ENCODE peak calls at places on chromosomes 5 and 9, in seven cellular contexts. J is fibroblast of lung, G is MM.1S, O is PC-3, H is neural progenitor cell, E is astrocyte, U is mammary epithelial cell. V is an unnamed sample.

GRCh38 chr5:140108093-140109049 is 5.5 kb upstream of the PURA start:
- DNase-seq in J (no peak), G (peak; percentile 29), O (peak; percentile 32), H (peak; percentile 61), E (no peak), U (no peak), V (peak; percentile 50)

GRCh38 chr5:53674114-53674513 is 113.7 kb downstream of the NDUFS4 start:
- DNase-seq in J (no peak), G (no peak), O (no peak), H (no peak), E (no peak), U (no peak), V (no peak)

GRCh38 chr5:172931001-172931536 is 28.2 kb upstream of the RPL26L1 start:
- DNase-seq in J (peak; percentile 98), G (no peak), O (peak; percentile 90), H (no peak), E (peak; percentile 98), U (peak; percentile 54), V (peak; percentile 97)

GRCh38 chr5:74542477-74542876 is 98.1 kb downstream of the ENC1 start:
- DNase-seq in J (peak; percentile 82), G (no peak), O (peak; percentile 75), H (no peak), E (peak; percentile 72), U (peak; percentile 81), V (peak; percentile 76)

GRCh38 chr5:111731638-111732037 is 25.4 kb downstream of the NREP start:
- DNase-seq in J (no peak), G (no peak), O (no peak), H (no peak), E (no peak), U (no peak), V (no peak)

GRCh38 chr5:59863777-59864176 is 29.7 kb downstream of the PDE4D start:
- DNase-seq in J (peak; percentile 24), G (no peak), O (no peak), H (no peak), E (no peak), U (no peak), V (peak; percentile 46)

GRCh38 chr9:105647595-105648349 is 14.5 kb upstream of the TAL2 start:
- DNase-seq in J (peak; percentile 26), G (no peak), O (no peak), H (peak; percentile 34), E (peak; percentile 12), U (no peak), V (no peak)

GRCh38 chr5:36151434-36152323 is at the start of the genes LMBRD2 and SKP2:
- DNase-seq in J (peak; percentile 98), G (peak; percentile 98), O (peak; percentile 99), H (peak; percentile 99), E (peak; percentile 96), U (peak; percentile 97), V (peak; percentile 100)

GRCh38 chr5:79771387-79771786 is 81.8 kb downstream of the CMYA5 start:
- DNase-seq in J (peak; percentile 89), G (no peak), O (no peak), H (no peak), E (peak; percentile 86), U (no peak), V (peak; percentile 83)

GRCh38 chr9:37010976-37011375 is 23.1 kb downstream of the PAX5 start:
- DNase-seq in J (no peak), G (no peak), O (no peak), H (no peak), E (no peak), U (no peak), V (no peak)

GRCh38 chr9:134131471-134132207 is 4.2 kb upstream of the WDR5 start:
- DNase-seq in J (no peak), G (no peak), O (no peak), H (no peak), E (no peak), U (no peak), V (no peak)

GRCh38 chr9:136151214-136151804 is 32.6 kb upstream of the TMEM250 start:
- DNase-seq in J (no peak), G (no peak), O (no peak), H (peak; percentile 54), E (no peak), U (no peak), V (no peak)

GRCh38 chr5:90547072-90547536 is 11.5 kb upstream of the ADGRV1 start:
- DNase-seq in J (no peak), G (no peak), O (peak; percentile 61), H (no peak), E (no peak), U (no peak), V (no peak)

GRCh38 chr9:91714020-91714721 is 235.9 kb downstream of the ROR2 start:
- DNase-seq in J (peak; percentile 42), G (peak; percentile 44), O (peak; percentile 44), H (peak; percentile 75), E (peak; percentile 19), U (peak; percentile 21), V (peak; percentile 73)

GRCh38 chr5:79008362-79008761 is 23.3 kb upstream of the ARSB start:
- DNase-seq in J (no peak), G (no peak), O (no peak), H (no peak), E (no peak), U (no peak), V (no peak)

GRCh38 chr5:56277573-56277972 is 44.4 kb upstream of the ANKRD55 start:
- DNase-seq in J (no peak), G (no peak), O (no peak), H (no peak), E (no peak), U (no peak), V (no peak)

GRCh38 chr5:56279291-56279690 is 46.2 kb upstream of the ANKRD55 start:
- DNase-seq in J (no peak), G (no peak), O (no peak), H (no peak), E (no peak), U (no peak), V (no peak)

GRCh38 chr5:56281489-56282163 is 48.5 kb upstream of the ANKRD55 start:
- DNase-seq in J (no peak), G (no peak), O (no peak), H (no peak), E (no peak), U (no peak), V (no peak)

GRCh38 chr5:56279979-56280378 is 46.8 kb upstream of the ANKRD55 start:
- DNase-seq in J (peak; percentile 86), G (no peak), O (peak; percentile 85), H (no peak), E (peak; percentile 80), U (no peak), V (peak; percentile 67)

DNA sequence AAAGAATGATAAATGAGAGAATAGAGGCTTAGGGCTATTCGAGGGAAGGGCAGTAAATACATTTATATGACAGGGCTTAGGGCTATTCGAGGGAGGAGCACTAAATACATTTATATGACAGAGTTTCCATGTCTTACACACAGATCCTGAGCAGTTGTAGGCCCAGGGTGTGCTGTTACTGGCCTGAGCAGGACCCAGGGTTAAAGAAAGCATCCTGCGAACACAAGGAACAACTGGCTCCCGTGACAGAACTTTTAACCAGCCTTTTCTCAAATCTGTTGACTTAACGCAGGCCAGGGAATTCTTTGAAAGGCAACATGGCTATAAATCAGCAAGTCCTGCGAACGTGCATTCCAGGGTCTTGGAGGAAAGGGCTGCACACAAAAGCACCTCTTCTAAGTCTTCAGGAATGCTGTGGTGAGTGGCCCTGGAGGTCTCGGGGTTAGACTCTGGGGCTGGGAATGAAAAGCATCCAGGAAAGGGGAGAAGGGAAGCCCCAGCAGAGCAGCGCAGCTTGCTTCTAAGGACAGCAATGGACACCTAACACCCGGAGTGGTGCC is 45.2 kb upstream of the ANKRD55 start:
- DNase-seq in J (peak; percentile 99), G (no peak), O (no peak), H (peak; percentile 78), E (peak; percentile 99), U (no peak), V (peak; percentile 27)
- H3K9ac ChIP-seq in J (no peak overlapping the region), G (no peak overlapping the region), O (no peak overlapping the region), H (no peak overlapping the region), E (no peak overlapping the region), U (no peak overlapping the region), V (no peak overlapping the region)

DNA sequence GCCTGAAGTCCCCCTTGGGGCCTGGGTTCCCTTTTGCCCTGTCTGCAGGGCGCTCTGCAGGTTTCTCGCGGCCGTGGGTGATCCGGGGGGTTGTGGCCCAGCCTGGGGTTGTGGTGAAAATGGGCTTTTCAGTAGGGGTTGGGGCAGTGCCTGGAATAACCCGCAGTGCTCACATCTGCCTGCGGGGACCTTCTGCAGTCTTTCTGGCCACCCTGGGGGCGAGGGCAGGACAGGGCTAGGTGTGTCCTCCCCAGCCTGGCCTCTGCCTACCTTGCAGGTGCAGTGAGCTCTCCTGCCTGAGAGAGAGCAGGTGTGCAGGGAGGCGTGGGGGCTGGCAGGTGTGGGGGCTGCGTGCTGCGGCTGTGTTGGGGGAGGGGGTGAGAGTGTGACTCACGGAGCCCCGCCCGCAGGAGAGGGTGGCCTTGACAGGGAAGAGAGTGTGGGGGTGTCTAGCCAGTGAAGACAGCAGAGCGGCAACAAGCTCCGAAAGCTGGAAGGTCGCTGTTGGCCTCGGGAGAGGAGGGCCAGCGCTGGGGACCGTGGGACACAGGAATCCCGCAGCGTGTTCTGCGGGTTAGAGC is 131.4 kb downstream of the MRPL36 start:
- DNase-seq in J (no peak), G (no peak), O (no peak), H (peak; percentile 44), E (no peak), U (no peak), V (no peak)
- H3K4me1 ChIP-seq in J (no peaks in the 10 kb centered on the region), G (peaks cover 3% of the 10 kb centered on the region), O (no peaks in the 10 kb centered on the region), H (peaks cover 6% of the 10 kb centered on the region), E (no peaks in the 10 kb centered on the region), U (no peaks in the 10 kb centered on the region), V (no peaks in the 10 kb centered on the region)

GRCh38 chr9:130555061-130555460 is 24.3 kb upstream of the FUBP3 start:
- DNase-seq in J (no peak), G (no peak), O (no peak), H (no peak), E (no peak), U (no peak), V (no peak)
- TF ChIP-seq EZH2 in J (no peak), G (no peak), O (no peak), H (no peak), E (no peak), U (no peak), V (no peak)

GRCh38 chr9:72489986-72490385 is 31.4 kb upstream of the TMC1 start:
- DNase-seq in J (no peak), G (no peak), O (no peak), H (no peak), E (no peak), U (no peak), V (no peak)

GRCh38 chr9:72480931-72481330 is 40.5 kb upstream of the TMC1 start:
- DNase-seq in J (peak; percentile 75), G (no peak), O (peak; percentile 51), H (no peak), E (peak; percentile 67), U (no peak), V (peak; percentile 38)

GRCh38 chr9:72491242-72491641 is 30.2 kb upstream of the TMC1 start:
- DNase-seq in J (no peak), G (no peak), O (no peak), H (no peak), E (no peak), U (no peak), V (no peak)

GRCh38 chr9:72485821-72486605 is 35.4 kb upstream of the TMC1 start:
- DNase-seq in J (peak; percentile 78), G (no peak), O (no peak), H (peak; percentile 20), E (peak; percentile 73), U (no peak), V (peak; percentile 16)

DNA sequence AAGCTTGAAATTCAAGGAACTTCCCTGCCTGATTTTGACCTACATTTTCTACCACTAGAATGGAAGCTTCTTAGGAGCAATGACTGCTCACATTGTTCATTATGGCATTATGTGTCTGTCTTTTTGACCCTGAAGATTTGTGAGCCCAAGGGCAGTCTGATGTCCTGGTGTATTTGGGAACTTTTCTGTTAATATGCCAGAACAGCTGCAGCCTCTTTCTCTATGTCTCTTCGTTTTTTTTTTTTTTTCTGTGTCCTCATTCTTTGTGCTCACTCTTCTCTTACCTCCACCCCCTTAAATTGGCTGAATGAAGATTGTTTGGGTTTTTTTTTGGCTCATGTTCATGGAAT is 34.8 kb upstream of the TMC1 start:
- DNase-seq in J (no peak), G (no peak), O (no peak), H (no peak), E (no peak), U (no peak), V (no peak)
- H3K9ac ChIP-seq in J (no peak overlapping the region), G (no peak overlapping the region), O (no peak overlapping the region), H (no peak overlapping the region), E (no peak overlapping the region), U (no peak overlapping the region), V (no peak overlapping the region)